ENCODE peak calls at places on chromosomes 12 and 14, in eight cellular contexts. X, F, J, D, Z, I, K and A are unnamed samples.

GRCh38 chr14:92254786-92255185 is 68.2 kb upstream of the SLC24A4 start:
- DNase-seq in X (no peak), F (peak), J (no peak), D (peak), Z (no peak), I (no peak), K (peak), A (peak)

GRCh38 chr14:52602131-52602530 is 49.5 kb downstream of the GPR137C start:
- DNase-seq in X (no peak), F (no peak), J (no peak), D (no peak), Z (no peak), I (no peak), K (no peak), A (no peak)

GRCh38 chr12:98653866-98654493 is 8.9 kb downstream of the APAF1 start:
- DNase-seq in X (no peak), F (no peak), J (no peak), D (peak), Z (no peak), I (no peak), K (no peak), A (no peak)

GRCh38 chr14:30355431-30355913 is 203.5 kb upstream of the G2E3 start:
- DNase-seq in X (no peak), F (no peak), J (no peak), D (no peak), Z (no peak), I (no peak), K (no peak), A (no peak)

GRCh38 chr14:32508281-32508680 is 179.2 kb downstream of the AKAP6 start:
- DNase-seq in X (no peak), F (no peak), J (no peak), D (peak), Z (no peak), I (no peak), K (no peak), A (no peak)

GRCh38 chr12:4849024-4849594 is 60.6 kb upstream of the KCNA1 start:
- DNase-seq in X (no peak), F (no peak), J (no peak), D (peak), Z (no peak), I (no peak), K (no peak), A (no peak)

GRCh38 chr14:64364907-64365306 is 23.2 kb upstream of the MTHFD1 start:
- DNase-seq in X (no peak), F (no peak), J (no peak), D (peak), Z (no peak), I (no peak), K (no peak), A (no peak)

GRCh38 chr14:103460415-103460814 is 62.2 kb downstream of the CKB start:
- DNase-seq in X (no peak), F (no peak), J (no peak), D (no peak), Z (no peak), I (no peak), K (no peak), A (no peak)

GRCh38 chr14:80211143-80212024 is at the start of gene DIO2:
- DNase-seq in X (no peak), F (no peak), J (peak), D (peak), Z (no peak), I (peak), K (peak), A (no peak)

GRCh38 chr14:103102689-103103260 is 8.2 kb downstream of the EXOC3L4 start:
- DNase-seq in X (no peak), F (no peak), J (no peak), D (no peak), Z (no peak), I (no peak), K (no peak), A (no peak)

GRCh38 chr14:80862983-80863382 is 78.6 kb downstream of the CEP128 start:
- DNase-seq in X (no peak), F (no peak), J (no peak), D (no peak), Z (no peak), I (no peak), K (no peak), A (no peak)

GRCh38 chr12:7915911-7916403 is 20.0 kb downstream of the SLC2A3 start:
- DNase-seq in X (no peak), F (no peak), J (no peak), D (no peak), Z (no peak), I (no peak), K (no peak), A (no peak)

GRCh38 chr12:52121848-52122838 is 42.6 kb downstream of the SMIM41 start:
- DNase-seq in X (peak), F (peak), J (no peak), D (peak), Z (no peak), I (peak), K (peak), A (peak)

GRCh38 chr12:123131879-123132402 is 18.9 kb downstream of the PITPNM2 start:
- DNase-seq in X (peak), F (peak), J (no peak), D (no peak), Z (peak), I (no peak), K (no peak), A (no peak)

GRCh38 chr12:119665164-119665929 is 2.6 kb upstream of the PRKAB1 start:
- DNase-seq in X (no peak), F (no peak), J (no peak), D (no peak), Z (no peak), I (no peak), K (no peak), A (no peak)

GRCh38 chr12:65607271-65607880 is 216.9 kb upstream of the HMGA2 start:
- DNase-seq in X (peak), F (no peak), J (no peak), D (no peak), Z (peak), I (no peak), K (no peak), A (no peak)

GRCh38 chr12:116277393-116278258 is at the start of gene MED13L:
- DNase-seq in X (peak), F (peak), J (peak), D (peak), Z (peak), I (peak), K (peak), A (peak)

GRCh38 chr14:93183596-93184317 is 940 bp downstream of the MOAP1 start:
- DNase-seq in X (no peak), F (peak), J (no peak), D (no peak), Z (no peak), I (no peak), K (no peak), A (no peak)

GRCh38 chr14:64764641-64765520 is 60.7 kb downstream of the PLEKHG3 start:
- DNase-seq in X (peak), F (peak), J (no peak), D (peak), Z (no peak), I (peak), K (peak), A (peak)

GRCh38 chr14:104702106-104702505 is 12.7 kb downstream of the INF2 start:
- DNase-seq in X (no peak), F (no peak), J (no peak), D (no peak), Z (no peak), I (no peak), K (no peak), A (no peak)

GRCh38 chr12:124610021-124610606 is 42.7 kb upstream of the NCOR2 start:
- DNase-seq in X (no peak), F (no peak), J (no peak), D (no peak), Z (no peak), I (no peak), K (no peak), A (no peak)

GRCh38 chr14:50020799-50021198 is 95.6 kb downstream of the VCPKMT start:
- DNase-seq in X (no peak), F (no peak), J (no peak), D (no peak), Z (no peak), I (no peak), K (no peak), A (no peak)

GRCh38 chr12:109290061-109290460 is 19.0 kb downstream of the FOXN4 start:
- DNase-seq in X (no peak), F (no peak), J (no peak), D (no peak), Z (no peak), I (no peak), K (no peak), A (no peak)

GRCh38 chr14:100383727-100384158 is 60.6 kb downstream of the SLC25A47 start:
- DNase-seq in X (peak), F (peak), J (peak), D (peak), Z (peak), I (peak), K (peak), A (peak)

GRCh38 chr14:61406670-61407069 is 85.3 kb downstream of the PRKCH start:
- DNase-seq in X (no peak), F (no peak), J (no peak), D (no peak), Z (no peak), I (no peak), K (no peak), A (no peak)

GRCh38 chr14:80428171-80428570 is 216.9 kb upstream of the DIO2 start:
- DNase-seq in X (no peak), F (no peak), J (no peak), D (peak), Z (no peak), I (no peak), K (no peak), A (no peak)

GRCh38 chr12:31732926-31733548 is 4.2 kb upstream of the AMN1 start:
- DNase-seq in X (no peak), F (no peak), J (peak), D (peak), Z (no peak), I (no peak), K (no peak), A (no peak)

GRCh38 chr12:116015525-116015924 is 262.0 kb downstream of the MED13L start:
- DNase-seq in X (no peak), F (no peak), J (no peak), D (peak), Z (no peak), I (no peak), K (no peak), A (no peak)

GRCh38 chr12:34345801-34346200 is 323.5 kb downstream of the ALG10 start:
- DNase-seq in X (no peak), F (no peak), J (no peak), D (no peak), Z (no peak), I (no peak), K (no peak), A (no peak)

GRCh38 chr12:106918746-106919145 is 37.0 kb upstream of the TMEM263 start:
- DNase-seq in X (no peak), F (no peak), J (no peak), D (peak), Z (no peak), I (no peak), K (no peak), A (no peak)

GRCh38 chr12:15720299-15720698 is 68.9 kb downstream of the EPS8 start:
- DNase-seq in X (no peak), F (no peak), J (no peak), D (peak), Z (no peak), I (no peak), K (no peak), A (no peak)

GRCh38 chr12:79983492-79983891 is 48.6 kb upstream of the PPP1R12A start:
- DNase-seq in X (no peak), F (no peak), J (no peak), D (peak), Z (no peak), I (no peak), K (no peak), A (no peak)

GRCh38 chr14:64717870-64718269 is 13.6 kb downstream of the PLEKHG3 start:
- DNase-seq in X (no peak), F (no peak), J (peak), D (peak), Z (peak), I (no peak), K (no peak), A (peak)

GRCh38 chr12:131894981-131895639 is 688 bp downstream of the ULK1 start:
- DNase-seq in X (peak), F (peak), J (no peak), D (no peak), Z (no peak), I (peak), K (no peak), A (peak)

GRCh38 chr14:83992857-83993256 is 1537.1 kb upstream of the FLRT2 start:
- DNase-seq in X (no peak), F (no peak), J (no peak), D (peak), Z (no peak), I (no peak), K (no peak), A (no peak)

GRCh38 chr12:53500119-53500775 is 836 bp upstream of the TARBP2 start:
- DNase-seq in X (peak), F (peak), J (peak), D (peak), Z (no peak), I (peak), K (no peak), A (peak)
- H3K4me3 ChIP-seq in X (peak), F (peak), J (peak), D (peak), Z (peak), I (peak), K (peak), A (peak)

GRCh38 chr14:89308232-89308959 is 108.6 kb downstream of the FOXN3 start:
- DNase-seq in X (no peak), F (no peak), J (no peak), D (peak), Z (no peak), I (no peak), K (no peak), A (no peak)
- TF ChIP-seq POLR2A in X (no peak), F (no peak), J (no peak), D (no peak), Z (no peak), I (no peak), K (no peak), A (no peak)

DNA sequence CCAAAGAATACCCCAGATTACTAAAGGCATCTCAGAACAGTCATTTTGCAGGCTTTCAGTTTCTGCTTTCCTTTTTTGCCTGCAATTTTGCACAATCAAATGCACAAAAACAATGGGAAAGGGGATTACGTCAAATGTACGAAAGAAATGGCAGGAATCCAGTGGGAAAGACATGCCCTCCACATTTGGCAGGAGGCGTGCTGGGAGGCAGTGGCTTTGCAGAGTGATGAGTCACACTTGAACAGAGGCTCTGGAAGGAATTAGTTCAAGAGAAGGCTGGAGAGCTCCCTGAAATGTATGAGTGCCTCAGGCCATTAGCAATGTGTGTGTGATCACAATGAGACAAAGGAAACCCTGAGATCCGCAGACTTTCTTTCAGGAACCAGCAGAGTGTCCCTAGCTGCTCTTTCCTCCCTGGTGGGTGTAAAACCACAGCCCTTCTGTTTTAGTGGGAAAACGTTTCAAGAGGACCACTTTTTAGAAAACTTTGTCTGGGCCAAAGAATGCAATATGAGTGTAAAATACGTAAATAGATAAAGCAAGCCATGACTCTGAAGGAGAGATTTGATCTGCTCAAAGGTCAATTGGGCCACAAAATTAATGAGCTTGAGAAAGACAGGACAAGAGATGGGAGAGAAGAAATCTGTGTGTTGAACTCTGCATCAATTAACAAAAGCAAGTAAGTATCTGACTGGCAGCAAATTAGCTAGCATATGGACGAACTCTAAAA is 155.5 kb upstream of the PDE3A start:
- DNase-seq in X (peak), F (peak), J (peak), D (peak), Z (peak), I (peak), K (peak), A (peak)
- H3K4me3 ChIP-seq in X (no peak), F (no peak), J (no peak), D (no peak), Z (no peak), I (no peak), K (peak), A (peak)

GRCh38 chr12:105562727-105563072 is 232.2 kb downstream of the C12orf75 start:
- DNase-seq in X (peak), F (peak), J (peak), D (no peak), Z (no peak), I (no peak), K (no peak), A (peak)
- TF ChIP-seq POLR2A in X (no peak), F (no peak), J (no peak), D (no peak), Z (no peak), I (no peak), K (no peak), A (no peak)

GRCh38 chr12:26156996-26157395 is 32.2 kb upstream of the BHLHE41 start:
- DNase-seq in X (no peak), F (no peak), J (no peak), D (no peak), Z (no peak), I (no peak), K (no peak), A (no peak)
- H3K4me3 ChIP-seq in X (no peak), F (no peak), J (no peak), D (no peak), Z (no peak), I (no peak), K (no peak), A (no peak)

DNA sequence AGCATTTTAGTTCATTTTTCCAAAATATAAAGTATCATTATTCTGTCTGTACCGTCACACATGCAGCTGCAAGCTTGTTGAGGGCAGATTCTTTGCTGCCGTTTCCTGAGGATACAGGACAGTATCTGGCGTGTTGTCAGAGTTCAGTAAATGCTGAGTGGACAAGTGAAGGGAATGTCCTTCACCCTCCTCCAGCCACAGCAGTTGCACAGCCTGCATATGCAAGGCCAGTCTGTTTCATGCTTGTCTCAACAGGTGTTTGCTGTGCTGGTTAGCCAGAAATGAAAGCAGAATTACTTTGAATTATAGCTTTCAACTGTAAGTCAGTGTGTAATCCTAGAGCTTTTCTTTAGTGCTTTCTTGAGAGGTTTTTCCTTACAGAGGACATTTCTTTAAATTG is 36.5 kb downstream of the TDP1 start:
- DNase-seq in X (no peak), F (no peak), J (no peak), D (no peak), Z (no peak), I (no peak), K (no peak), A (no peak)
- TF ChIP-seq POLR2A in X (no peak), F (no peak), J (no peak), D (no peak), Z (no peak), I (no peak), K (no peak), A (no peak)